ENCODE peak calls at places on chromosomes 16 and 17, in eight cellular contexts. K is IMR-90, S is SK-N-SH, P is HCT116, R is GM12878, Z is HepG2, B is K562, D is H1. X is an unnamed sample. For H3K4me1, the result is how much of the 10 kb centered on the place peaks cover.

GRCh38 chr16:54342001-54342776 is 55.6 kb upstream of the IRX3 start:
- DNase-seq in B (no peak), D (no peak), S (no peak), R (no peak), K (no peak), P (no peak), Z (no peak), X (no peak)

GRCh38 chr17:37818689-37819088 is 73.8 kb upstream of the HNF1B start:
- DNase-seq in K (peak), Z (no peak), R (no peak), B (no peak), S (no peak), P (peak), D (no peak), X (peak)

GRCh38 chr17:31467502-31468256 is 76.2 kb downstream of the RAB11FIP4 start:
- DNase-seq in P (no peak), K (no peak), Z (peak), S (peak), R (no peak), D (no peak), B (no peak), X (no peak)

GRCh38 chr16:84369105-84369504 is 767 bp downstream of the ATP2C2 start:
- DNase-seq in P (no peak), Z (no peak), B (no peak), D (no peak), K (no peak), R (no peak), S (no peak), X (no peak)

GRCh38 chr17:80803451-80804428 is 187.9 kb upstream of the CHMP6 start:
- DNase-seq in S (no peak), R (no peak), D (no peak), Z (no peak), P (no peak), K (no peak), B (no peak), X (no peak)

GRCh38 chr17:75996665-75997590 is 3.7 kb upstream of the CDK3 start:
- DNase-seq in R (peak), Z (peak), B (no peak), S (no peak), K (peak), P (no peak), D (no peak), X (no peak)

GRCh38 chr17:76159157-76159556 is 18.1 kb upstream of the FOXJ1 start:
- DNase-seq in R (no peak), Z (no peak), S (no peak), B (no peak), D (no peak), P (no peak), K (no peak), X (no peak)

GRCh38 chr16:55515110-55515509 is 6.2 kb downstream of the LPCAT2 start:
- DNase-seq in D (no peak), S (no peak), K (peak), Z (no peak), R (no peak), P (no peak), B (no peak), X (no peak)

GRCh38 chr17:79803997-79804855 is 7.3 kb upstream of the CBX8 start:
- DNase-seq in B (no peak), D (no peak), R (peak), P (no peak), Z (no peak), S (peak), K (no peak), X (no peak)

GRCh38 chr16:81627024-81627423 is 152.1 kb upstream of the PLCG2 start:
- DNase-seq in K (peak), P (no peak), S (no peak), D (no peak), Z (no peak), B (no peak), R (no peak), X (peak)

GRCh38 chr17:11747441-11747840 is 149.2 kb downstream of the DNAH9 start:
- DNase-seq in S (no peak), R (no peak), Z (no peak), B (no peak), K (no peak), P (no peak), D (no peak), X (no peak)

GRCh38 chr17:3660311-3660891 is 8.0 kb downstream of the TAX1BP3 start:
- DNase-seq in K (no peak), P (no peak), Z (no peak), R (no peak), B (no peak), D (no peak), S (no peak), X (no peak)

GRCh38 chr17:37564252-37564651 is 45.0 kb downstream of the SYNRG start:
- DNase-seq in B (no peak), Z (no peak), R (no peak), K (no peak), S (no peak), D (no peak), P (no peak), X (no peak)

GRCh38 chr17:2433696-2434095 is 32.8 kb upstream of the MNT start:
- DNase-seq in D (no peak), K (peak), Z (no peak), B (no peak), R (no peak), P (no peak), S (no peak), X (no peak)

GRCh38 chr16:67166035-67166882 is 1.7 kb downstream of the HSF4 start:
- DNase-seq in B (no peak), D (no peak), K (no peak), S (no peak), P (no peak), R (no peak), Z (no peak), X (no peak)

GRCh38 chr16:11691235-11691634 is 23.0 kb downstream of the SNN start:
- DNase-seq in B (no peak), S (no peak), P (no peak), R (no peak), Z (no peak), D (no peak), K (no peak), X (no peak)

GRCh38 chr17:75125984-75126383 is 5.6 kb downstream of the NT5C start:
- DNase-seq in K (no peak), P (no peak), R (no peak), B (peak), D (no peak), Z (no peak), S (peak), X (peak)

GRCh38 chr16:69338557-69339288 is 641 bp downstream of the COG8 start:
- DNase-seq in R (no peak), B (no peak), S (no peak), P (no peak), K (no peak), D (no peak), Z (no peak), X (no peak)

GRCh38 chr16:49652441-49653175 is 203.3 kb downstream of the ZNF423 start:
- DNase-seq in P (no peak), S (no peak), Z (no peak), R (no peak), D (no peak), B (no peak), K (no peak), X (no peak)

GRCh38 chr16:31200821-31201510 is 1.6 kb downstream of the PYCARD start:
- DNase-seq in P (no peak), B (peak), D (no peak), K (no peak), S (no peak), R (no peak), Z (no peak), X (no peak)

GRCh38 chr17:57947369-57947768 is 7.8 kb downstream of the CUEDC1 start:
- DNase-seq in Z (no peak), K (no peak), D (no peak), B (no peak), P (no peak), S (no peak), R (no peak), X (no peak)

GRCh38 chr17:18141210-18141803 is 32.8 kb downstream of the MYO15A start:
- DNase-seq in S (peak), D (no peak), R (no peak), Z (peak), K (peak), B (peak), P (no peak), X (peak)

GRCh38 chr16:86959182-86959651 is 358.0 kb downstream of the C16orf95 start:
- DNase-seq in P (no peak), B (no peak), S (no peak), K (no peak), Z (no peak), D (no peak), R (no peak), X (no peak)

DNA sequence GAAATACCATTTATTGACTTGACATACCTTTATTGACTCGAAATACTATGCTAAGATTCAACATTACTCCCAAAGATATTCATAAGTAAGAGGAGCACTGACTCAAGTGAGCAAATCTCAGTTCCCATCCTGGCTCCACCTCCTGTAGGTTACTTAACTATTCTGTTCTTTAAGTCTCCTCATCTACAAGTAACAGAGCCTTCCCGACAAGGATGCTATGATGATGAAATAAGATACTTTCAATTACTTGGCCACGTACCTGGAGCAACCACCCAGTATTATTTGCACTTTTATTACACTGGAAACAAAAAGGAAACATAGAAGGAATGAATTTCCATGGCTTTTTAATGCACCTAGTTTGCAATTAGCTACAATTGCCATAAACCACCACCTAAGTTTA is 16.3 kb downstream of the KANSL1 start:
- DNase-seq in B (no peak), D (no peak), P (no peak), Z (no peak), S (no peak), K (no peak), R (no peak), X (no peak)
- H3K4me1 ChIP-seq in B (under half), D (under half), P (under half), Z (half or more), S (under half), K (under half), R (under half), X (half or more)

DNA sequence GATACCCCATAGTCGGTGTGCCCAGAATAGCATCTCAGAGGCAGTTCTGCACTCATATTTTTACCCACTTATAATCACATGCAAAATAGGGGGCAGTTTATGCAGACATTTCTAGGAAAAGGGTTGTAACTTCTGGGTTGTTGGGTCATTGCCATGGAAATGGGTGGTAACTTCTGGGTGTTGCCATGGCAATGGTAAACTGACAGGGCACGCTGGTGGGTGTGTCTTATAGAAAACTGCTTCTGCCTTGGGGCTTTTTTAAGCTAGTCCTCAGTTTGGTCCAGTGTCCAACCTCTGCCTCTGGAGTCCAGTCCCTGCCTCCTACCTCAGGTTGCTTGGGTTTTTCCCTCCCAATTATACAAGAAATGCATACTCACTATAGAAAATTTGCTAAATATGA is 7.4 kb upstream of the SPAG9 start:
- DNase-seq in B (peak), D (no peak), K (no peak), S (no peak), P (peak), Z (no peak), R (no peak), X (peak)
- TF ChIP-seq RAD21 in B (no peak), D (no peak), K (no peak), S (no peak), P (no peak), Z (no peak), R (no peak), X (no peak)

GRCh38 chr17:29012535-29012934 is 6.7 kb upstream of the SEZ6 start:
- DNase-seq in K (no peak), R (no peak), S (no peak), B (no peak), P (no peak), Z (no peak), D (no peak), X (peak)
- H3K4me1 ChIP-seq in K (under half), R (under half), S (under half), B (under half), P (under half), Z (under half), D (under half), X (under half)

GRCh38 chr17:82219083-82219482 is 6.4 kb upstream of the CCDC57 start:
- DNase-seq in R (no peak), K (no peak), D (no peak), P (no peak), S (peak), B (no peak), Z (no peak), X (no peak)

GRCh38 chr17:82218349-82219075 is 5.9 kb upstream of the CCDC57 start:
- DNase-seq in B (no peak), S (peak), Z (no peak), D (no peak), P (no peak), R (no peak), K (no peak), X (no peak)

GRCh38 chr17:82216301-82217119 is 3.9 kb upstream of the CCDC57 start:
- DNase-seq in K (peak), S (peak), P (peak), B (no peak), R (peak), D (no peak), Z (peak), X (no peak)

GRCh38 chr17:82217120-82217529 is 4.5 kb upstream of the CCDC57 start:
- DNase-seq in D (no peak), P (no peak), B (no peak), Z (no peak), K (no peak), R (no peak), S (no peak), X (no peak)

DNA sequence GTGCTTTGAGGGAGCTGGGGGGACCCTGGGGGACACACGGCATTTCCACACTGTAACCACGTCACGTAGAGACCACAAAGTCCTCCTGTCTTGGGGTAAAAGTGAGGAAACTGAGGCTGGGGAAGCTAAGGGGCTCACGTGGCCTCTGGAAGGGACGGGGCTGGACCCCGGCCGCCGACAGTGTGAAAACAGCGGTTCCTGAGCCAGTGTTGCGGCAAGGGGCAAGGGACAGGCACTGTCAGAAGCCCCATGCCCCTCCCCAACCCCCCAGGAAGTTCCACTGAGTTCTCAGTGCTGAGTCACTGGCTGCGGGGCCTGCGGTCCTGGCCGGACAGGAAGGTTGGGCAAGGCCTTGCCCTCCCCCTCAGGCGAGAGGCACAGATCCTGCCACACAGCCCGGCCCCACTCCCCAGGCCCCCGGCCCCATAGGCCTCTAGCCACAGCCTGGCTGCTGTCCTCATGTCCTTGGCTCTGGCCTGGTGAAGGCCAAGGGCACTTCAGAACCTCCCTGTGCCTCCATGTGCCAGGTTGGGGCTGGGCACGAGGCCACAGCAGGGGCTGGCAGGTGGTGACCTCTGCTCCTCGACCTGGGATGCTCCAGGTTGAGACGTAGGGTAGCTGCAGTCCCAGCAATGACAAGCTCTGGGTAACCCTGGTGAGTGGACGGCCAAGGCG is 5.0 kb upstream of the CCDC57 start:
- DNase-seq in S (peak), K (peak), R (no peak), B (peak), Z (peak), P (no peak), D (no peak), X (no peak)
- TF ChIP-seq RAD21 in S (no peak), K (no peak), R (no peak), B (no peak), Z (no peak), P (no peak), D (no peak), X (no peak)

GRCh38 chr16:2487517-2487842 is 12.6 kb downstream of the TBC1D24 start:
- DNase-seq in P (no peak), S (no peak), B (no peak), Z (no peak), R (no peak), D (no peak), K (peak), X (no peak)
- H3K4me1 ChIP-seq in P (under half), S (under half), B (half or more), Z (half or more), R (under half), D (under half), K (under half), X (under half)

GRCh38 chr16:77273-77806 is 685 bp upstream of the MPG start:
- DNase-seq in Z (peak), S (peak), D (no peak), K (peak), P (no peak), B (peak), R (no peak), X (peak)
- TF ChIP-seq RAD21 in Z (no peak), S (no peak), D (no peak), K (no peak), P (no peak), B (no peak), R (no peak), X (no peak)

GRCh38 chr16:23862556-23862955 is 26.8 kb downstream of the PRKCB start:
- DNase-seq in S (no peak), K (no peak), D (no peak), P (no peak), B (no peak), R (no peak), Z (no peak), X (no peak)
- H3K4me1 ChIP-seq in S (under half), K (under half), D (under half), P (under half), B (under half), R (half or more), Z (under half), X (under half)

X was measured in A549.